ENCODE peak calls at places on chromosomes 7 and 10, in seven cellular contexts. One of them, this sample, is unnamed.

GRCh38 chr7:24755541-24756416 is 1.5 kb downstream of the GSDME start:
- DNase-seq in cardiac muscle cell: no peak
- DNase-seq in lower lobe of right lung: no peak
- DNase-seq in heart right ventricle: no peak
- DNase-seq in iPS DF 6.9: no peak
- DNase-seq in astrocyte: peak; percentile 66
- DNase-seq in GM12878: peak; percentile 84
- DNase-seq in this sample: no peak

GRCh38 chr10:53930648-53931047 is 870.4 kb downstream of the PCDH15 start:
- DNase-seq in iPS DF 6.9: no peak
- DNase-seq in astrocyte: no peak
- DNase-seq in cardiac muscle cell: no peak
- DNase-seq in heart right ventricle: no peak
- DNase-seq in GM12878: no peak
- DNase-seq in lower lobe of right lung: no peak
- DNase-seq in this sample: no peak

GRCh38 chr10:48661441-48661840 is 23.2 kb upstream of the WDFY4 start:
- DNase-seq in iPS DF 6.9: no peak
- DNase-seq in lower lobe of right lung: no peak
- DNase-seq in heart right ventricle: no peak
- DNase-seq in cardiac muscle cell: no peak
- DNase-seq in astrocyte: no peak
- DNase-seq in GM12878: no peak
- DNase-seq in this sample: no peak

GRCh38 chr10:15748137-15748536 is 28.4 kb upstream of the ITGA8 start:
- DNase-seq in heart right ventricle: no peak
- DNase-seq in cardiac muscle cell: no peak
- DNase-seq in GM12878: no peak
- DNase-seq in lower lobe of right lung: no peak
- DNase-seq in astrocyte: no peak
- DNase-seq in iPS DF 6.9: no peak
- DNase-seq in this sample: no peak

GRCh38 chr7:111639894-111640293 is 77.6 kb upstream of the IMMP2L start:
- DNase-seq in iPS DF 6.9: no peak
- DNase-seq in cardiac muscle cell: peak; percentile 68
- DNase-seq in GM12878: no peak
- DNase-seq in lower lobe of right lung: no peak
- DNase-seq in astrocyte: no peak
- DNase-seq in heart right ventricle: no peak
- DNase-seq in this sample: peak; percentile 50

GRCh38 chr10:104101902-104102301 is 16.2 kb upstream of the COL17A1 start:
- DNase-seq in lower lobe of right lung: no peak
- DNase-seq in cardiac muscle cell: no peak
- DNase-seq in heart right ventricle: no peak
- DNase-seq in iPS DF 6.9: no peak
- DNase-seq in astrocyte: no peak
- DNase-seq in GM12878: no peak
- DNase-seq in this sample: no peak

GRCh38 chr10:4990217-4990616 is 13.4 kb downstream of the AKR1C2 start:
- DNase-seq in heart right ventricle: no peak
- DNase-seq in iPS DF 6.9: no peak
- DNase-seq in GM12878: no peak
- DNase-seq in cardiac muscle cell: no peak
- DNase-seq in astrocyte: no peak
- DNase-seq in lower lobe of right lung: no peak
- DNase-seq in this sample: no peak

GRCh38 chr7:74365320-74366022 is 76.3 kb downstream of the CLIP2 start:
- DNase-seq in lower lobe of right lung: no peak
- DNase-seq in cardiac muscle cell: peak; percentile 70
- DNase-seq in iPS DF 6.9: peak; percentile 57
- DNase-seq in GM12878: no peak
- DNase-seq in astrocyte: peak; percentile 21
- DNase-seq in heart right ventricle: peak; percentile 44
- DNase-seq in this sample: peak; percentile 94

GRCh38 chr10:124035928-124036558 is 57.4 kb downstream of the CHST15 start:
- DNase-seq in GM12878: peak; percentile 82
- DNase-seq in heart right ventricle: peak; percentile 27
- DNase-seq in astrocyte: no peak
- DNase-seq in lower lobe of right lung: peak; percentile 88
- DNase-seq in iPS DF 6.9: no peak
- DNase-seq in cardiac muscle cell: no peak
- DNase-seq in this sample: no peak

GRCh38 chr10:34206078-34206477 is 609.0 kb downstream of the PARD3 start:
- DNase-seq in lower lobe of right lung: no peak
- DNase-seq in iPS DF 6.9: no peak
- DNase-seq in heart right ventricle: no peak
- DNase-seq in astrocyte: no peak
- DNase-seq in GM12878: no peak
- DNase-seq in cardiac muscle cell: no peak
- DNase-seq in this sample: no peak

GRCh38 chr7:154666768-154667167 is 336.2 kb downstream of the PAXIP1 start:
- DNase-seq in astrocyte: no peak
- DNase-seq in cardiac muscle cell: no peak
- DNase-seq in iPS DF 6.9: no peak
- DNase-seq in heart right ventricle: no peak
- DNase-seq in lower lobe of right lung: no peak
- DNase-seq in GM12878: no peak
- DNase-seq in this sample: no peak

GRCh38 chr10:9792181-9792580 is 1225.5 kb upstream of the CELF2 start:
- DNase-seq in GM12878: no peak
- DNase-seq in cardiac muscle cell: peak; percentile 17
- DNase-seq in iPS DF 6.9: no peak
- DNase-seq in astrocyte: peak; percentile 76
- DNase-seq in lower lobe of right lung: no peak
- DNase-seq in heart right ventricle: no peak
- DNase-seq in this sample: no peak

GRCh38 chr7:24717694-24718320 is 39.5 kb downstream of the GSDME start:
- DNase-seq in heart right ventricle: no peak
- DNase-seq in lower lobe of right lung: no peak
- DNase-seq in GM12878: no peak
- DNase-seq in iPS DF 6.9: no peak
- DNase-seq in cardiac muscle cell: peak; percentile 56
- DNase-seq in astrocyte: no peak
- DNase-seq in this sample: no peak

GRCh38 chr10:31927597-31928530 is 767 bp downstream of the ARHGAP12 start:
- DNase-seq in iPS DF 6.9: no peak
- DNase-seq in heart right ventricle: peak; percentile 45
- DNase-seq in GM12878: no peak
- DNase-seq in cardiac muscle cell: peak; percentile 43
- DNase-seq in lower lobe of right lung: peak; percentile 70
- DNase-seq in astrocyte: peak; percentile 43
- DNase-seq in this sample: peak; percentile 81

GRCh38 chr10:52541082-52541481 is 227.0 kb downstream of the DKK1 start:
- DNase-seq in cardiac muscle cell: peak; percentile 43
- DNase-seq in lower lobe of right lung: no peak
- DNase-seq in GM12878: no peak
- DNase-seq in heart right ventricle: no peak
- DNase-seq in iPS DF 6.9: no peak
- DNase-seq in astrocyte: peak; percentile 22
- DNase-seq in this sample: peak; percentile 68

GRCh38 chr7:72546586-72546985 is 134.4 kb upstream of the CALN1 start:
- DNase-seq in lower lobe of right lung: no peak
- DNase-seq in cardiac muscle cell: no peak
- DNase-seq in heart right ventricle: no peak
- DNase-seq in astrocyte: no peak
- DNase-seq in GM12878: peak; percentile 24
- DNase-seq in iPS DF 6.9: no peak
- DNase-seq in this sample: no peak

GRCh38 chr7:154394804-154395203 is 342.6 kb downstream of the DPP6 start:
- DNase-seq in GM12878: no peak
- DNase-seq in cardiac muscle cell: no peak
- DNase-seq in heart right ventricle: no peak
- DNase-seq in lower lobe of right lung: no peak
- DNase-seq in iPS DF 6.9: no peak
- DNase-seq in astrocyte: no peak
- DNase-seq in this sample: no peak

GRCh38 chr7:159143780-159144755 is 599 bp downstream of the VIPR2 start:
- DNase-seq in cardiac muscle cell: no peak
- DNase-seq in heart right ventricle: peak; percentile 57
- DNase-seq in GM12878: no peak
- DNase-seq in lower lobe of right lung: no peak
- DNase-seq in iPS DF 6.9: no peak
- DNase-seq in astrocyte: no peak
- DNase-seq in this sample: no peak

GRCh38 chr7:129332354-129333056 is 101.7 kb upstream of the STRIP2 start:
- DNase-seq in lower lobe of right lung: no peak
- DNase-seq in cardiac muscle cell: peak; percentile 33
- DNase-seq in heart right ventricle: no peak
- DNase-seq in GM12878: no peak
- DNase-seq in iPS DF 6.9: no peak
- DNase-seq in astrocyte: peak; percentile 60
- DNase-seq in this sample: no peak

GRCh38 chr10:44832595-44833390 is 78.3 kb upstream of the TMEM72 start:
- DNase-seq in astrocyte: no peak
- DNase-seq in cardiac muscle cell: no peak
- DNase-seq in iPS DF 6.9: no peak
- DNase-seq in heart right ventricle: no peak
- DNase-seq in GM12878: no peak
- DNase-seq in lower lobe of right lung: no peak
- DNase-seq in this sample: no peak

GRCh38 chr7:154202002-154202401 is 149.8 kb downstream of the DPP6 start:
- DNase-seq in iPS DF 6.9: no peak
- DNase-seq in astrocyte: no peak
- DNase-seq in GM12878: no peak
- DNase-seq in heart right ventricle: no peak
- DNase-seq in cardiac muscle cell: no peak
- DNase-seq in lower lobe of right lung: no peak
- DNase-seq in this sample: no peak

GRCh38 chr10:34078798-34079470 is 736.2 kb downstream of the PARD3 start:
- DNase-seq in lower lobe of right lung: no peak
- DNase-seq in heart right ventricle: peak; percentile 60
- DNase-seq in GM12878: no peak
- DNase-seq in astrocyte: peak; percentile 51
- DNase-seq in cardiac muscle cell: peak; percentile 91
- DNase-seq in iPS DF 6.9: no peak
- DNase-seq in this sample: no peak

GRCh38 chr7:17774248-17774647 is 166.0 kb downstream of the SNX13 start:
- DNase-seq in GM12878: no peak
- DNase-seq in cardiac muscle cell: peak; percentile 75
- DNase-seq in heart right ventricle: no peak
- DNase-seq in astrocyte: peak; percentile 97
- DNase-seq in iPS DF 6.9: no peak
- DNase-seq in lower lobe of right lung: no peak
- DNase-seq in this sample: no peak

GRCh38 chr10:29689001-29689400 is 54.2 kb upstream of the SVIL start:
- DNase-seq in lower lobe of right lung: no peak
- DNase-seq in GM12878: no peak
- DNase-seq in iPS DF 6.9: no peak
- DNase-seq in cardiac muscle cell: peak; percentile 66
- DNase-seq in heart right ventricle: no peak
- DNase-seq in astrocyte: peak; percentile 82
- DNase-seq in this sample: peak; percentile 90

GRCh38 chr7:27605689-27606269 is 56.9 kb downstream of the HIBADH start:
- DNase-seq in astrocyte: peak; percentile 15
- DNase-seq in GM12878: no peak
- DNase-seq in heart right ventricle: no peak
- DNase-seq in cardiac muscle cell: peak; percentile 47
- DNase-seq in lower lobe of right lung: no peak
- DNase-seq in iPS DF 6.9: no peak
- DNase-seq in this sample: peak; percentile 14
- H3K4me1 ChIP-seq in astrocyte: peaks cover 21% of the 10 kb centered on the region
- H3K4me1 ChIP-seq in GM12878: no peaks in the 10 kb centered on the region
- H3K4me1 ChIP-seq in heart right ventricle: no peaks in the 10 kb centered on the region
- H3K4me1 ChIP-seq in cardiac muscle cell: peaks cover 16% of the 10 kb centered on the region
- H3K4me1 ChIP-seq in lower lobe of right lung: peaks cover 9% of the 10 kb centered on the region
- H3K4me1 ChIP-seq in iPS DF 6.9: no peaks in the 10 kb centered on the region
- H3K4me1 ChIP-seq in this sample: no peaks in the 10 kb centered on the region

DNA sequence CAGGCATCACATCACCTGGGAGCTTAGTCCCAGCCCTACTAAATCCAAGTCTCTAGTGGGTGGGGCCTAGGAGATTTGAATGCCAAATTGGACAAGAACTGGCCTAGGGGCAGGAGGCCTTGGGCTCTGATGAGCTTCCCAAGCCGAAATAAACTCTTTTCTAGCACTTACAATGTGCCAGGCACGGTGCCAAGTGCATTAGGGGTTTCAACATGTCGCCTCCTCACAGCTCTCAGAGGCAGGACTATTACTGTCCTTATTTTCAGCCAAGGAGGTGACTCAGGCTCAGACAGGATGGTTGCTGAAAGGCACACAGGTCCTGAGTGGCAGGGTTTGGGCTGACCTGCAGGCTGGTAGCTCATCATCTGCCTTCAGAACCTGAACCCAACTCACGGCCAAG is 9.2 kb upstream of the CPA1 start:
- DNase-seq in lower lobe of right lung: no peak
- DNase-seq in cardiac muscle cell: peak; percentile 74
- DNase-seq in GM12878: no peak
- DNase-seq in iPS DF 6.9: no peak
- DNase-seq in astrocyte: no peak
- DNase-seq in heart right ventricle: no peak
- DNase-seq in this sample: no peak
- H3K27ac ChIP-seq in lower lobe of right lung: peak overlapping the region; percentile 79
- H3K27ac ChIP-seq in cardiac muscle cell: no peak overlapping the region
- H3K27ac ChIP-seq in GM12878: no peak overlapping the region
- H3K27ac ChIP-seq in iPS DF 6.9: no peak overlapping the region
- H3K27ac ChIP-seq in astrocyte: no peak overlapping the region
- H3K27ac ChIP-seq in heart right ventricle: no peak overlapping the region
- H3K27ac ChIP-seq in this sample: no peak overlapping the region

DNA sequence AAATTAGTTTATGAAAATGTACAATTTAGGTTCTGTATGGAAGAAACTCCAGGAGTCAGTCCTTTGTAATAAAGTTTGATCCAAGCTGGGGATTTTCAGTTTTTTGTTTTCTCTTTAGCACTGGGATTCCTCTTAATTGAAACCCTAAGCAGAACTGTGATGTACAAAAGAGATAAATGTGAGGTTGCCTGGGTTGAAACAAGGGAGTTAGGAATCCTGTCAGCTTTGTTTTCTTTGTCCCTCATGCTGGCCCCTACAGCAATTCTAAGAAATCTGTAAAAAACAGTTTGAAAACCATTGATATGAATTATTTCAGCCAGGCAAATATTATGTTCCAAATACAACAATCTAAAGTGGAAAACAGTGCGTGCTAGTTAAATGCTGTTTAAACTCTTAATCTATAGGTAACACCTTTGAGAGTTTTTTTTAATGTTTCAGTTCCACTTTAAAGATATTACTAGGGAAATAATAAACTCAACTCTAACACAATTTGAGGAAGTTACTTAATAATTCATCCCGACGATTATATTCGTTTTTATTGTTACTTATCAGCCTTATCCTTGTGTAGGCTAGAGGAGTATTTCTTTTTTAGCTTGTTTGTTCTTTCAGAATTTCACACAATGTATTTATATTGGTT is 65.3 kb downstream of the SGCE start:
- DNase-seq in iPS DF 6.9: no peak
- DNase-seq in GM12878: no peak
- DNase-seq in heart right ventricle: no peak
- DNase-seq in lower lobe of right lung: no peak
- DNase-seq in cardiac muscle cell: no peak
- DNase-seq in astrocyte: no peak
- DNase-seq in this sample: no peak
- H3K4me3 ChIP-seq in iPS DF 6.9: no peak overlapping the region
- H3K4me3 ChIP-seq in GM12878: no peak overlapping the region
- H3K4me3 ChIP-seq in heart right ventricle: no peak overlapping the region
- H3K4me3 ChIP-seq in lower lobe of right lung: no peak overlapping the region
- H3K4me3 ChIP-seq in cardiac muscle cell: no peak overlapping the region
- H3K4me3 ChIP-seq in astrocyte: no peak overlapping the region
- H3K4me3 ChIP-seq in this sample: no peak overlapping the region

DNA sequence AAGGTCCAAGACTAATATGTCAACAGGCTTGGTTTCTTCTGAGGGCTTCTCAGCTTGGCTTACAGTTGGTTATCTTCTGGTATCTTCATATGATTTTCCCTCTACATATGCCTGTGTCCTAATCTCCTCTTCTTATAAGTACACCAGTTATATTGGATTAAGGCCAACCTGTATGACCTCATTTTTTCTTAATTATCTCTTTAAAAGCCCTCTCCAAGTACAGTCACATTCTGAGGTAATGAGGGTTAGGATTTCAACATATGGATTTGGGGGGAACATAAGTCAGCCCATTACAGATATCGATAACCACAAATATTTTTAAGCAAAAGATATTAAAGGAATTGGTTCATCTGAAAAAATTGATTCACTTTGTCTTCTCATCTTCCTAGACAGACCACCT is 49.2 kb downstream of the IQUB start:
- DNase-seq in GM12878: no peak
- DNase-seq in astrocyte: no peak
- DNase-seq in lower lobe of right lung: no peak
- DNase-seq in heart right ventricle: no peak
- DNase-seq in cardiac muscle cell: peak; percentile 25
- DNase-seq in iPS DF 6.9: no peak
- DNase-seq in this sample: no peak
- H3K4me1 ChIP-seq in GM12878: no peaks in the 10 kb centered on the region
- H3K4me1 ChIP-seq in astrocyte: no peaks in the 10 kb centered on the region
- H3K4me1 ChIP-seq in lower lobe of right lung: no peaks in the 10 kb centered on the region
- H3K4me1 ChIP-seq in heart right ventricle: no peaks in the 10 kb centered on the region
- H3K4me1 ChIP-seq in cardiac muscle cell: peaks cover 6% of the 10 kb centered on the region
- H3K4me1 ChIP-seq in iPS DF 6.9: no peaks in the 10 kb centered on the region
- H3K4me1 ChIP-seq in this sample: no peaks in the 10 kb centered on the region

This sample was measured in A673.